ENCODE peak calls at places on chromosomes 7 and 10, in six cellular contexts. One of them, this sample, is unnamed.
A peak's percentile ranks its signal among the peaks of the same experiment; 100 is the strongest.

GRCh38 chr7:74494076-74494548 is 40.4 kb downstream of the GTF2IRD1 start:
- DNase-seq in RPMI8226: no peak
- DNase-seq in nephron progenitor cell: no peak
- DNase-seq in GM10248: no peak
- DNase-seq in BJ: no peak
- DNase-seq in activated naive CD4-positive, alpha-beta T cell treated with anti-CD3 and anti-CD28 coated beads for 36 hours: no peak
- DNase-seq in this sample: no peak

GRCh38 chr10:102066421-102067068 is 1.4 kb downstream of the HPS6 start:
- DNase-seq in activated naive CD4-positive, alpha-beta T cell treated with anti-CD3 and anti-CD28 coated beads for 36 hours: no peak
- DNase-seq in nephron progenitor cell: no peak
- DNase-seq in GM10248: no peak
- DNase-seq in BJ: no peak
- DNase-seq in RPMI8226: no peak
- DNase-seq in this sample: no peak

GRCh38 chr7:128352138-128352537 is 8.4 kb upstream of the RBM28 start:
- DNase-seq in BJ: no peak
- DNase-seq in RPMI8226: peak; percentile 49
- DNase-seq in GM10248: no peak
- DNase-seq in nephron progenitor cell: peak; percentile 17
- DNase-seq in activated naive CD4-positive, alpha-beta T cell treated with anti-CD3 and anti-CD28 coated beads for 36 hours: peak; percentile 38
- DNase-seq in this sample: no peak

GRCh38 chr10:42952358-42952757 is 124.5 kb upstream of the RET start:
- DNase-seq in activated naive CD4-positive, alpha-beta T cell treated with anti-CD3 and anti-CD28 coated beads for 36 hours: no peak
- DNase-seq in RPMI8226: no peak
- DNase-seq in nephron progenitor cell: peak; percentile 76
- DNase-seq in BJ: no peak
- DNase-seq in GM10248: no peak
- DNase-seq in this sample: no peak

GRCh38 chr10:50393784-50394183 is 142.5 kb upstream of the ASAH2 start:
- DNase-seq in nephron progenitor cell: no peak
- DNase-seq in GM10248: no peak
- DNase-seq in BJ: no peak
- DNase-seq in activated naive CD4-positive, alpha-beta T cell treated with anti-CD3 and anti-CD28 coated beads for 36 hours: no peak
- DNase-seq in RPMI8226: no peak
- DNase-seq in this sample: no peak

GRCh38 chr10:91493313-91493712 is 83.2 kb downstream of the HECTD2 start:
- DNase-seq in nephron progenitor cell: no peak
- DNase-seq in BJ: no peak
- DNase-seq in activated naive CD4-positive, alpha-beta T cell treated with anti-CD3 and anti-CD28 coated beads for 36 hours: no peak
- DNase-seq in GM10248: peak; percentile 7
- DNase-seq in RPMI8226: peak; percentile 11
- DNase-seq in this sample: no peak

GRCh38 chr7:90642978-90643377 is 46.9 kb downstream of the CDK14 start:
- DNase-seq in nephron progenitor cell: no peak
- DNase-seq in GM10248: no peak
- DNase-seq in activated naive CD4-positive, alpha-beta T cell treated with anti-CD3 and anti-CD28 coated beads for 36 hours: no peak
- DNase-seq in RPMI8226: no peak
- DNase-seq in BJ: no peak
- DNase-seq in this sample: no peak

GRCh38 chr7:157529768-157530560 is 193.2 kb downstream of the DNAJB6 start:
- DNase-seq in activated naive CD4-positive, alpha-beta T cell treated with anti-CD3 and anti-CD28 coated beads for 36 hours: no peak
- DNase-seq in nephron progenitor cell: no peak
- DNase-seq in GM10248: no peak
- DNase-seq in BJ: no peak
- DNase-seq in RPMI8226: no peak
- DNase-seq in this sample: no peak

GRCh38 chr10:80410122-80410521 is 1.8 kb downstream of the PRXL2A start:
- DNase-seq in nephron progenitor cell: no peak
- DNase-seq in RPMI8226: no peak
- DNase-seq in BJ: no peak
- DNase-seq in GM10248: no peak
- DNase-seq in activated naive CD4-positive, alpha-beta T cell treated with anti-CD3 and anti-CD28 coated beads for 36 hours: no peak
- DNase-seq in this sample: no peak